ENCODE peak calls at places on chromosomes 5 and 9, in five cellular contexts. I, X, O, H and C are unnamed samples.

GRCh38 chr9:110399983-110400382 is 62.3 kb upstream of the TXNDC8 start:
- DNase-seq in I (no peak), X (no peak), O (no peak), H (no peak), C (peak; percentile 49)

GRCh38 chr9:13626601-13627000 is 347.1 kb upstream of the MPDZ start:
- DNase-seq in I (no peak), X (no peak), O (no peak), H (no peak), C (no peak)

GRCh38 chr5:73818357-73818756 is 192.4 kb downstream of the ARHGEF28 start:
- DNase-seq in I (no peak), X (no peak), O (no peak), H (no peak), C (no peak)

GRCh38 chr5:115392611-115393010 is 96.2 kb upstream of the CCDC112 start:
- DNase-seq in I (no peak), X (no peak), O (no peak), H (no peak), C (no peak)

GRCh38 chr5:56384186-56384585 is 151.1 kb upstream of the ANKRD55 start:
- DNase-seq in I (no peak), X (no peak), O (no peak), H (no peak), C (no peak)

GRCh38 chr9:37984672-37985611 is 81.0 kb upstream of the SLC25A51 start:
- DNase-seq in I (no peak), X (no peak), O (no peak), H (no peak), C (peak; percentile 28)

GRCh38 chr9:105158020-105158419 is 86.4 kb upstream of the SLC44A1 start:
- DNase-seq in I (no peak), X (no peak), O (no peak), H (no peak), C (no peak)

GRCh38 chr9:113219186-113219936 is 1.7 kb downstream of the FKBP15 start:
- DNase-seq in I (no peak), X (no peak), O (no peak), H (no peak), C (no peak)

GRCh38 chr9:119216891-119217290 is 152.3 kb downstream of the BRINP1 start:
- DNase-seq in I (no peak), X (no peak), O (no peak), H (no peak), C (peak; percentile 21)
- TF ChIP-seq JUND in I (no peak), X (no peak), O (no peak), H (no peak), C (no peak)

GRCh38 chr9:127035423-127035822 is 87.0 kb downstream of the ANGPTL2 start:
- DNase-seq in I (no peak), X (no peak), O (no peak), H (no peak), C (no peak)
- TF ChIP-seq JUND in I (no peak), X (no peak), O (no peak), H (no peak), C (no peak)

DNA sequence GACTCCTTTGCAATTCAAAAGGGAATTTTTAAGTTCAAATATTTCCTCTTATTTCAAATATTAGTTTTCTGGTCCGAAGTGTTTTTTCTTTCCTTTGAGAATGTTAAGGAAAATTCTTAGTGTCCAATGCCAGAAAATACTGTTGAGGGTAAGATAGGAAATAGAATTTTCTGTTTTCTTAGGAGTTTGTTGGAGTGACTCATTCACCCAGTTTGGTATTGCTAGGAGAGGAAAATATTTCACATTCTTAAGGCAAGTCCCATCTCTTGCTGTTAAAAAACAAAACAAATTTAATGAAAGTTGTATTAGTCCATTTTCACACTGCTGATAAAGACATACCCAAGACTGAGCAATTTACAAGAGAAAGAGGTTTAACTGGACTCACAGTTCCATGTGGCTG is 349.2 kb upstream of the ADAMTSL1 start:
- DNase-seq in I (no peak), X (no peak), O (no peak), H (no peak), C (no peak)
- TF ChIP-seq JUND in I (no peak), X (no peak), O (no peak), H (no peak), C (no peak)

DNA sequence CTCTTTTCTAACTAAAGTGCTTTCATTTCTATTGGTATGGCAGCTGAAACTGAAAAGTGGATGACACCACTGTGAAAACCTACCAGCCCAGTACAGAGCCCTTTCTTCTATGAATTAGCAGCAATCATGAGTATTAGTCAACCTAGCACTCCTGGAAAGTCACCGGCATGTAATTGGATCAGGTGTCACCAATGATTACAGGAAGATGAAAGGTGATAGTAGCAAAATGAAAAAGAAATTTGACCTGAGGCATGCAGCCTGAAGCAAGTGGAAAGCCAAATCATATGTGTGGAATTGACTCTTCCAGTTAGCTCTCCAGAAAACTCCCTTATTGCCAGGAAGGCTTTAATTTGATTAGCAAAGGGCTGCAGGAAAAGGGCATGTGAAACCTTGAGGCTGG is 81.2 kb upstream of the NAA35 start:
- DNase-seq in I (no peak), X (no peak), O (peak; percentile 19), H (no peak), C (no peak)
- TF ChIP-seq JUND in I (no peak), X (no peak), O (peak; percentile 44), H (no peak), C (no peak)

GRCh38 chr9:128007566-128008138 is 26.9 kb upstream of the EEIG1 start:
- DNase-seq in I (peak; percentile 66), X (peak; percentile 30), O (peak; percentile 63), H (peak; percentile 45), C (peak; percentile 93)
- TF ChIP-seq JUND in I (no peak), X (no peak), O (no peak), H (no peak), C (no peak)

DNA sequence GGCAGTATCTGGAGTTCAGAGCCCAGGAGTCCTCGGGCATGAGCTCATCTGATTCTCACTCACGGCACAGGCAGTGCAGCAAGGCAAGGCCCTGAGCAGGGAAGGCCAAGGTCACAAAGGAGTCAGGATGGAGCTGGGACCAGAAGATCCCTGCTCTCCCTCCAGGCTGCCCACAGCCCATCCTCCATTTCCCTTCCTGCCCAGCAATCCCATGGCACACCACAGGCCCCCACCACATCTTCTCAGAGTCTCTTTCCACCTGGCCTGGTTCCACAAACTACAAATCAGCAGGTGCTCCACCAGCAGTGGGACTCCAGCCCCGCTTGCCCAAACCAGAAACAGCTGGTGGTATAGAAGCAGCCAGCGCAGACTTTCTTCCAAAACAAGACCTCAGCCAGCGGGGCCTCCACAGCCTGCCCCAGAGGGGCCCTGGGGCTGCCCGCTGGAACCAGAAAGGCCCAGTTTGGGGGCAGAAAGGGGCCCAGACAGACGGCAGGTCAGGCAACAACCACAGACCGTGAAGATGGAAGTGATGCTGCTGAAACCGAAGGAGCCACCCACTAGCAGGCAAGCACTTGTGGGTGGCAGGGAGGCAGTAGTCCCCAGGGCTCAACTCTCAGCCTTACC is 12.2 kb downstream of the TNIP1 start:
- DNase-seq in I (no peak), X (no peak), O (no peak), H (no peak), C (no peak)
- TF ChIP-seq JUND in I (no peak), X (no peak), O (no peak), H (no peak), C (no peak)

GRCh38 chr9:137410891-137411249 is 12.1 kb downstream of the EXD3 start:
- DNase-seq in I (no peak), X (no peak), O (no peak), H (no peak), C (no peak)

GRCh38 chr9:137412431-137412830 is 10.5 kb downstream of the EXD3 start:
- DNase-seq in I (no peak), X (no peak), O (no peak), H (no peak), C (no peak)

GRCh38 chr9:137411260-137411659 is 11.7 kb downstream of the EXD3 start:
- DNase-seq in I (no peak), X (no peak), O (no peak), H (no peak), C (no peak)

GRCh38 chr9:137409515-137409914 is 13.4 kb downstream of the EXD3 start:
- DNase-seq in I (no peak), X (no peak), O (no peak), H (no peak), C (no peak)

GRCh38 chr9:137411670-137412380 is 11.1 kb downstream of the EXD3 start:
- DNase-seq in I (peak; percentile 43), X (no peak), O (peak; percentile 75), H (no peak), C (peak; percentile 93)
- TF ChIP-seq JUND in I (no peak), X (peak; percentile 72), O (no peak), H (no peak), C (no peak)

DNA sequence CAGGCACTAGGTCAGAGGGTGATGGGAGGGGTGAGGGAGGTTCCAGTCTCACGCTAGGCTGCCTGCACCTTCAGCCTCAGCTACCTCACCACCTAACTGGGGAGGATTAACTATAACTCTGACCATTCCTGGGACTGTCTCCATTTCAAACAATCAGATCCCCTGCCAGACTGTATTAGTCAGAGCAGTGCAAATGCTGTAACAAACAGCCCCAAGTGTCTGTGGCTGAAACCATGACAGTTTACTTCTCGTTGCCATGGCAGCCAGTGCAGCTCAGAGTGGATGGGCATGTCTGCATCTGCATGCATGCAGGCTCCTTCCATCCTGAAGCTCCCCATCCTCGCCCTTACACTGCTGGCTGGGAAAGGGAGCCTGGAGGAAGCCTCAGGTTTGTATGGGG is 86.7 kb downstream of the KCNIP1 start:
- DNase-seq in I (no peak), X (no peak), O (no peak), H (no peak), C (no peak)
- TF ChIP-seq JUND in I (no peak), X (no peak), O (no peak), H (no peak), C (no peak)

GRCh38 chr5:127076730-127077129 is 3.4 kb upstream of the C5orf63 start:
- DNase-seq in I (no peak), X (no peak), O (no peak), H (no peak), C (no peak)

GRCh38 chr5:127085371-127085770 is 12.1 kb upstream of the C5orf63 start:
- DNase-seq in I (no peak), X (no peak), O (no peak), H (no peak), C (no peak)

GRCh38 chr5:127077346-127077745 is 4.0 kb upstream of the C5orf63 start:
- DNase-seq in I (no peak), X (no peak), O (no peak), H (no peak), C (no peak)

GRCh38 chr5:127084656-127085055 is 11.4 kb upstream of the C5orf63 start:
- DNase-seq in I (no peak), X (no peak), O (no peak), H (no peak), C (no peak)

DNA sequence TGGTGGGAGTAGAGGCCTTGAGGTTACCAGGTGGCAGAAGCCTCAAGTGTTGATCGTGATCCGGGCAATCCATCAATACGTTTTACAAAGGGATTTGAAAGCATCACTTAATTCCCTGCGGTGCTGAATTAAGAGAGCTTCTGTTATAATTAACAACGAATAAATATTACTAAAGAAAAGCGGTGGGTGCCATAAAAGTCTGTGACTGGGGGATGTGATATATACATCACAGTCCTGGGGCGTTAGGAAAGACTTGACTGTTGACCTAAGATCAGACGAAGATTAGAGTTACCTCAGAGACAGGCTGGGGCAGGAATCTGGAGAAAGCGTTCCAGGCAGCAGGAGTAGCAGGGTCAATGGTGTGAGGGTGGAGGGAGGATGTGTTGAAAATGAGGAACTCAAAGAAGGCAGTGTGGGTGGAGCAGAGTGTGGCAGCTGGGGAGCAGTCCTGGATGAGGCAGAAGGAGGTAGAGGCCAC is 6.7 kb upstream of the C5orf63 start:
- DNase-seq in I (no peak), X (no peak), O (no peak), H (no peak), C (no peak)
- TF ChIP-seq JUND in I (no peak), X (no peak), O (no peak), H (no peak), C (no peak)